ENCODE peak calls at places on chromosomes 1 and 21, in eight cellular contexts. Y is breast epithelium; U is keratinocyte; O is pancreas; R is lower lobe of right lung; M is aorta; G is HCT116; S is CD4-positive, alpha-beta memory T cell. J is an unnamed sample. For H3K27me3 and H3K4me1, the result is how much of the 10 kb centered on the place peaks cover.

GRCh38 chr1:6317101-6317760 is 56.3 kb upstream of the GPR153 start:
- DNase-seq in U (no peak), G (no peak), M (no peak), R (no peak), S (no peak), Y (no peak), O (no peak), J (no peak)

GRCh38 chr1:108057536-108057935 is 92.6 kb upstream of the VAV3 start:
- DNase-seq in Y (no peak), M (no peak), S (no peak), U (no peak), R (peak), O (no peak), G (no peak), J (peak)

GRCh38 chr1:26287033-26287711 is 7.3 kb downstream of the SH3BGRL3 start:
- DNase-seq in Y (no peak), S (peak), O (no peak), U (no peak), R (no peak), G (no peak), M (no peak), J (no peak)

GRCh38 chr1:178938959-178939317 is 68.1 kb upstream of the ANGPTL1 start:
- DNase-seq in S (no peak), Y (no peak), G (no peak), O (peak), M (peak), R (no peak), U (no peak), J (no peak)

GRCh38 chr1:46616277-46617107 is at the start of gene MOB3C:
- DNase-seq in U (no peak), G (no peak), S (peak), O (peak), M (peak), Y (peak), R (peak), J (peak)

GRCh38 chr1:113250161-113250560 is 140.2 kb upstream of the MAGI3 start:
- DNase-seq in O (no peak), R (no peak), G (no peak), U (no peak), M (no peak), Y (no peak), S (no peak), J (no peak)

GRCh38 chr1:69403911-69404310 is 163.8 kb upstream of the LRRC7 start:
- DNase-seq in Y (no peak), M (no peak), G (no peak), U (no peak), O (no peak), S (no peak), R (no peak), J (no peak)

GRCh38 chr21:17828223-17828622 is 9.1 kb upstream of the C21orf91 start:
- DNase-seq in O (no peak), S (no peak), R (no peak), G (no peak), Y (no peak), M (no peak), U (no peak), J (no peak)

GRCh38 chr1:171081220-171081993 is 9.3 kb upstream of the FMO3 start:
- DNase-seq in Y (no peak), O (no peak), S (no peak), U (no peak), R (no peak), G (peak), M (no peak), J (no peak)

GRCh38 chr1:3864884-3865283 is 7.6 kb downstream of the DFFB start:
- DNase-seq in S (no peak), U (no peak), G (no peak), R (no peak), Y (no peak), O (no peak), M (no peak), J (no peak)

GRCh38 chr1:157073944-157074685 is 25.5 kb downstream of the ETV3L start:
- DNase-seq in R (peak), M (peak), S (peak), O (peak), U (peak), Y (peak), G (peak), J (peak)

GRCh38 chr1:109476825-109477224 is 6.9 kb upstream of the ATXN7L2 start:
- DNase-seq in R (no peak), S (no peak), G (no peak), O (no peak), U (no peak), Y (no peak), M (no peak), J (no peak)

GRCh38 chr1:152479792-152480595 is 30.6 kb upstream of the LCE5A start:
- DNase-seq in M (no peak), G (peak), O (peak), U (no peak), R (peak), S (peak), Y (no peak), J (no peak)

GRCh38 chr1:1929639-1930545 is 10.8 kb upstream of the TMEM52 start:
- DNase-seq in O (no peak), S (no peak), M (no peak), U (no peak), R (no peak), G (no peak), Y (no peak), J (peak)

GRCh38 chr1:44867801-44868200 is 24.7 kb upstream of the PTCH2 start:
- DNase-seq in G (no peak), U (no peak), M (no peak), R (peak), O (no peak), Y (no peak), S (no peak), J (no peak)

GRCh38 chr1:117556976-117557375 is 48.9 kb upstream of the TENT5C start:
- DNase-seq in O (no peak), G (no peak), U (no peak), R (no peak), Y (no peak), S (no peak), M (no peak), J (no peak)

GRCh38 chr1:119871881-119872280 is 24.4 kb downstream of the ADAM30 start:
- DNase-seq in S (no peak), U (no peak), O (no peak), Y (no peak), M (no peak), G (no peak), R (no peak), J (no peak)

GRCh38 chr1:236099622-236100021 is 34.7 kb upstream of the NID1 start:
- DNase-seq in G (no peak), U (no peak), O (no peak), Y (peak), M (no peak), S (no peak), R (no peak), J (peak)

GRCh38 chr1:25068829-25069228 is 138.8 kb upstream of the RUNX3 start:
- DNase-seq in G (no peak), R (no peak), M (peak), S (no peak), O (no peak), Y (no peak), U (no peak), J (peak)

GRCh38 chr1:58687516-58687915 is 12.3 kb downstream of the MYSM1 start:
- DNase-seq in O (no peak), Y (no peak), G (no peak), U (no peak), M (no peak), R (no peak), S (no peak), J (peak)

GRCh38 chr1:97192872-97193572 is 471.4 kb downstream of the PTBP2 start:
- DNase-seq in G (peak), U (peak), R (no peak), Y (peak), M (no peak), O (peak), S (no peak), J (no peak)

GRCh38 chr1:201517631-201518030 is 10.7 kb upstream of the CSRP1 start:
- DNase-seq in U (no peak), M (no peak), O (no peak), S (no peak), Y (no peak), G (no peak), R (no peak), J (no peak)

GRCh38 chr1:25065246-25066238 is 135.5 kb upstream of the RUNX3 start:
- DNase-seq in Y (no peak), U (no peak), O (no peak), R (peak), G (no peak), M (peak), S (peak), J (no peak)

GRCh38 chr1:226402615-226403521 is 5.0 kb downstream of the PARP1 start:
- DNase-seq in R (no peak), M (no peak), Y (no peak), O (peak), G (no peak), S (no peak), U (no peak), J (no peak)

GRCh38 chr1:56627636-56628039 is 17.5 kb upstream of the PRKAA2 start:
- DNase-seq in Y (no peak), S (no peak), G (no peak), M (no peak), R (no peak), U (no peak), O (no peak), J (no peak)

GRCh38 chr1:211337430-211338227 is 11.0 kb downstream of the TRAF5 start:
- DNase-seq in M (no peak), Y (peak), U (no peak), R (no peak), S (no peak), G (no peak), O (no peak), J (no peak)

GRCh38 chr1:105632342-105633196 is 1423.9 kb upstream of the PRMT6 start:
- DNase-seq in R (no peak), U (no peak), G (no peak), M (no peak), O (no peak), S (no peak), Y (no peak), J (no peak)

GRCh38 chr1:26541816-26542711 is 12.5 kb downstream of the RPS6KA1 start:
- DNase-seq in O (peak), S (peak), M (peak), R (peak), G (no peak), U (peak), Y (peak), J (peak)

GRCh38 chr21:29148535-29148934 is 18.1 kb downstream of the MAP3K7CL start:
- DNase-seq in R (no peak), U (no peak), G (no peak), O (no peak), S (no peak), Y (no peak), M (no peak), J (no peak)

GRCh38 chr1:183194527-183195145 is 8.6 kb downstream of the LAMC2 start:
- DNase-seq in O (no peak), S (peak), U (no peak), M (no peak), R (no peak), G (no peak), Y (no peak), J (no peak)

GRCh38 chr1:230752407-230752806 is 5.2 kb downstream of the CAPN9 start:
- DNase-seq in M (no peak), S (no peak), Y (peak), R (peak), O (no peak), G (no peak), U (no peak), J (no peak)

GRCh38 chr21:43966946-43967512 is 45.1 kb upstream of the TRAPPC10 start:
- DNase-seq in O (no peak), U (no peak), R (no peak), Y (no peak), S (no peak), M (no peak), G (no peak), J (no peak)

GRCh38 chr1:110780600-110781484 is 92.1 kb upstream of the CD53 start:
- DNase-seq in S (peak), O (peak), G (peak), R (peak), M (peak), U (peak), Y (peak), J (peak)
- H3K27me3 ChIP-seq in S (under half), O (under half), G (under half), R (under half), M (under half), U (under half), Y (under half), J (under half)

DNA sequence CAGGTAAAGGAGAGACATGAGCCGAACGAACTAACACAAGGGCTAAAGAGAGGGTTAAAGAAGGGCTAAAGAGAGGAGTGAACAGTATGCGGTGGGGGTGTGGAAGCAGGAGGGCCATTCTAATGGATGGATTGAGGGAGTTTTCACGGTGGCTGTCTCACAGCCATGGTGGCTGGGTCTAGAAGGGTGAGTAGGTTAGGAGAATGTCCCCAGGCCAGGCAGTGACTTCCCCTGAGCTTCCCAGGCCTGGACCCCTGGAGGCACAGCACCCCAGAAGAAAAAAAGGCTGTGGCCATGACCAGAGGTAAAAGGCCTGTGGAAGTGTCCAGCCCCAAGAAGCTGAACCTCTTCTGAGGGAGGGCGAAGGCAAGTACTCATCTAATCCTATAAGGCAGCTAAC is 3.6 kb downstream of the FNDC5 start:
- DNase-seq in R (no peak), Y (no peak), G (no peak), M (peak), O (no peak), U (no peak), S (no peak), J (no peak)
- H3K4me1 ChIP-seq in R (under half), Y (under half), G (under half), M (under half), O (under half), U (under half), S (under half), J (under half)

GRCh38 chr1:206978259-206978658 is 8.0 kb upstream of the FCAMR start:
- DNase-seq in G (no peak), M (no peak), U (no peak), R (no peak), Y (no peak), O (no peak), S (no peak), J (no peak)
- H3K27me3 ChIP-seq in G (under half), M (under half), U (under half), R (under half), Y (under half), O (under half), S (under half), J (under half)

GRCh38 chr1:19437911-19438310 is 47.4 kb downstream of the CAPZB start:
- DNase-seq in M (peak), S (no peak), Y (no peak), R (peak), O (no peak), G (no peak), U (no peak), J (peak)
- H3K4me1 ChIP-seq in M (under half), S (half or more), Y (half or more), R (half or more), O (under half), G (under half), U (half or more), J (under half)

GRCh38 chr1:54695764-54696163 is 19.9 kb upstream of the TTC4 start:
- DNase-seq in Y (no peak), R (no peak), U (no peak), S (no peak), O (no peak), G (no peak), M (no peak), J (no peak)

GRCh38 chr1:54699936-54700525 is 15.6 kb upstream of the TTC4 start:
- DNase-seq in S (no peak), M (no peak), Y (no peak), G (no peak), O (no peak), U (no peak), R (no peak), J (no peak)

GRCh38 chr1:54697896-54698295 is 17.8 kb upstream of the TTC4 start:
- DNase-seq in U (no peak), S (no peak), O (no peak), Y (no peak), R (no peak), M (no peak), G (no peak), J (no peak)

GRCh38 chr1:54696262-54696661 is 19.4 kb upstream of the TTC4 start:
- DNase-seq in U (no peak), G (no peak), Y (no peak), M (no peak), O (no peak), S (no peak), R (no peak), J (no peak)

GRCh38 chr1:54698346-54698745 is 17.3 kb upstream of the TTC4 start:
- DNase-seq in U (no peak), Y (no peak), S (no peak), M (no peak), G (no peak), R (no peak), O (no peak), J (no peak)
- H3K27me3 ChIP-seq in U (under half), Y (under half), S (under half), M (under half), G (under half), R (under half), O (under half), J (under half)

GRCh38 chr1:158893654-158894053 is 37.7 kb upstream of the PYHIN1 start:
- DNase-seq in U (no peak), Y (no peak), O (no peak), G (no peak), S (no peak), M (no peak), R (no peak), J (no peak)
- H3K4me1 ChIP-seq in U (under half), Y (under half), O (under half), G (under half), S (under half), M (under half), R (under half), J (under half)

GRCh38 chr1:48794815-48795214 is 18.1 kb upstream of the BEND5 start:
- DNase-seq in S (no peak), G (no peak), O (no peak), M (no peak), U (no peak), Y (no peak), R (no peak), J (no peak)
- H3K27me3 ChIP-seq in S (under half), G (under half), O (under half), M (under half), U (under half), Y (under half), R (under half), J (under half)

J was measured in right lobe of liver.